ENCODE peak calls at places on chromosomes 16 and 17, in four cellular contexts. T, Q, D and P are unnamed samples.

GRCh38 chr16:50724237-50724747 is 17.6 kb upstream of the CYLD start:
- DNase-seq in Q (no peak), D (peak), T (no peak), P (no peak)

GRCh38 chr16:66418165-66418962 is 8.7 kb upstream of the BEAN1 start:
- DNase-seq in T (no peak), Q (no peak), D (no peak), P (peak)

GRCh38 chr17:596763-597644 is 117.6 kb downstream of the VPS53 start:
- DNase-seq in Q (no peak), T (no peak), D (peak), P (no peak)

GRCh38 chr16:62872339-62872738 is 836.1 kb upstream of the CDH8 start:
- DNase-seq in T (no peak), D (no peak), Q (no peak), P (no peak)

GRCh38 chr17:5097101-5097834 is 14.4 kb downstream of the ZNF232 start:
- DNase-seq in D (no peak), T (peak), Q (no peak), P (peak)

GRCh38 chr16:15970202-15970601 is 20.8 kb downstream of the ABCC1 start:
- DNase-seq in D (no peak), T (no peak), Q (no peak), P (no peak)

GRCh38 chr17:65783845-65784334 is 222.4 kb upstream of the AXIN2 start:
- DNase-seq in Q (no peak), D (peak), T (no peak), P (no peak)

GRCh38 chr16:66271074-66272060 is 95.1 kb upstream of the CDH5 start:
- DNase-seq in T (no peak), Q (no peak), D (no peak), P (peak)

GRCh38 chr17:10698116-10698818 is 873 bp downstream of the ADPRM start:
- DNase-seq in T (no peak), D (peak), Q (no peak), P (no peak)

GRCh38 chr16:60645541-60645940 is 1390.7 kb downstream of the CDH8 start:
- DNase-seq in Q (no peak), D (no peak), T (no peak), P (no peak)

GRCh38 chr16:55991843-55992242 is 116.7 kb upstream of the CES5A start:
- DNase-seq in Q (no peak), D (no peak), T (no peak), P (no peak)

GRCh38 chr16:86211800-86212199 is 298.5 kb upstream of the FOXF1 start:
- DNase-seq in T (no peak), Q (no peak), D (no peak), P (no peak)

GRCh38 chr16:79171504-79172240 is 428.9 kb downstream of the MAF start:
- DNase-seq in D (no peak), T (no peak), Q (no peak), P (no peak)

GRCh38 chr16:47034455-47034854 is 61.0 kb upstream of the DNAJA2 start:
- DNase-seq in D (no peak), Q (no peak), T (no peak), P (no peak)

GRCh38 chr16:10665166-10665565 is 29.6 kb downstream of the TEKT5 start:
- DNase-seq in D (no peak), Q (no peak), T (no peak), P (no peak)

GRCh38 chr16:64532117-64532516 is 589.7 kb downstream of the CDH11 start:
- DNase-seq in Q (no peak), D (no peak), T (no peak), P (no peak)

GRCh38 chr17:45377401-45377800 is 55.3 kb downstream of the ARHGAP27 start:
- DNase-seq in D (no peak), Q (no peak), T (no peak), P (no peak)

GRCh38 chr17:81054881-81055370 is 20.0 kb downstream of the BAIAP2 start:
- DNase-seq in D (no peak), Q (no peak), T (no peak), P (no peak)

GRCh38 chr17:5745091-5745820 is 160.9 kb upstream of the NLRP1 start:
- DNase-seq in T (no peak), Q (no peak), D (no peak), P (no peak)

GRCh38 chr17:4946312-4946976 is 1.9 kb downstream of the PFN1 start:
- DNase-seq in T (no peak), Q (no peak), D (no peak), P (no peak)

GRCh38 chr16:66290431-66290830 is 76.1 kb upstream of the CDH5 start:
- DNase-seq in T (no peak), D (no peak), Q (no peak), P (peak)

GRCh38 chr17:57514614-57515013 is 230.5 kb downstream of the CCDC182 start:
- DNase-seq in Q (no peak), D (no peak), T (no peak), P (no peak)

GRCh38 chr16:27928542-27928941 is 135.0 kb downstream of the GSG1L start:
- DNase-seq in D (no peak), Q (no peak), T (no peak), P (no peak)

GRCh38 chr17:81044764-81045589 is 10.0 kb downstream of the BAIAP2 start:
- DNase-seq in Q (no peak), D (peak), T (peak), P (no peak)

GRCh38 chr17:13413001-13413400 is 188.7 kb downstream of the HS3ST3A1 start:
- DNase-seq in Q (no peak), D (peak), T (no peak), P (no peak)

GRCh38 chr16:88086571-88087516 is 135.6 kb downstream of the BANP start:
- DNase-seq in D (no peak), T (no peak), Q (no peak), P (no peak)

GRCh38 chr17:18314731-18315497 is at the start of the genes SMCR8 and TOP3A:
- DNase-seq in T (peak), D (peak), Q (peak), P (peak)

GRCh38 chr16:1188781-1189189 is 35.9 kb downstream of the CACNA1H start:
- DNase-seq in T (peak), Q (no peak), D (peak), P (peak)

GRCh38 chr16:90034504-90034903 is 15.2 kb upstream of the DBNDD1 start:
- DNase-seq in Q (no peak), T (no peak), D (no peak), P (no peak)

GRCh38 chr16:88703486-88704309 is 2.5 kb downstream of the RNF166 start:
- DNase-seq in D (no peak), Q (no peak), T (peak), P (no peak)

GRCh38 chr16:86015606-86016005 is 116.6 kb downstream of the IRF8 start:
- DNase-seq in T (no peak), D (no peak), Q (no peak), P (no peak)

GRCh38 chr16:88688013-88688778 is 1.9 kb upstream of the SNAI3 start:
- DNase-seq in Q (no peak), T (no peak), D (no peak), P (no peak)

GRCh38 chr16:70523013-70523620 is at the start of gene COG4:
- DNase-seq in Q (peak), D (peak), T (peak), P (peak)

GRCh38 chr16:50313596-50314483 is 47.5 kb downstream of the ADCY7 start:
- DNase-seq in Q (no peak), T (peak), D (peak), P (no peak)

GRCh38 chr17:77884019-77884418 is 74.5 kb upstream of the TNRC6C start:
- DNase-seq in D (peak), Q (no peak), T (no peak), P (no peak)

GRCh38 chr17:37438141-37438540 is 31.5 kb downstream of the TADA2A start:
- DNase-seq in Q (no peak), T (no peak), D (no peak), P (no peak)
- TF ChIP-seq CTCF in Q (no peak), T (no peak), D (peak), P (no peak)

GRCh38 chr16:6615661-6616060 is 717.0 kb upstream of the RBFOX1 start:
- DNase-seq in T (no peak), Q (no peak), D (no peak), P (no peak)

GRCh38 chr16:6616746-6617145 is 715.9 kb upstream of the RBFOX1 start:
- DNase-seq in D (no peak), T (no peak), Q (no peak), P (no peak)

DNA sequence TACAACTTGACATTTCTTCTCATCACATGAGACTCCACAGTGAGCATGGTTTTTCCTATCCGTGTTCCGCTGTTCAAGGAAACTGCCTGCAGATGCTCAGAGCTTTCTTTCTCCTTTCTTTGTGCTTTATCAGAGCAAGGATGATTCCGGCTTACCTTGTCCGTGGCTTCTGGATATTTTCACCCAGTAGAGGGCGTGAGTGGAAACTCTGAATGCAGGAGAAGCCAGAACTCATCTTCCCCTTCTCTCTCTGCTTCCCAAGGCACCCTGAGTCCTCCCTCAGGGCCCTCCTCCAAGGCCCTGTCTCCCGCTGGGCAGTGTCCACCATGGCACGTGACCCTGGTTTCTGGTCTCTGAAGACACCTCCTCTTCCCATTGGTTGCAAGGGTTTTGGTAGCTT is 721.1 kb upstream of the RBFOX1 start:
- DNase-seq in D (no peak), T (no peak), Q (no peak), P (no peak)
- TF ChIP-seq CTCF in D (no peak), T (no peak), Q (no peak), P (peak)

GRCh38 chr17:82837586-82838320 is 2.1 kb downstream of the ZNF750 start:
- DNase-seq in D (no peak), Q (no peak), T (no peak), P (no peak)
- TF ChIP-seq CTCF in D (no peak), Q (no peak), T (no peak), P (no peak)

GRCh38 chr16:68711421-68712139 is 25.5 kb upstream of the CDH1 start:
- DNase-seq in D (no peak), Q (no peak), T (no peak), P (no peak)

GRCh38 chr16:68704232-68704867 is 32.7 kb upstream of the CDH1 start:
- DNase-seq in D (peak), Q (no peak), T (peak), P (peak)

GRCh38 chr16:68713430-68713829 is 23.7 kb upstream of the CDH1 start:
- DNase-seq in D (no peak), Q (no peak), T (no peak), P (no peak)

GRCh38 chr16:68707341-68708152 is 29.5 kb upstream of the CDH1 start:
- DNase-seq in Q (no peak), D (peak), T (no peak), P (no peak)
- TF ChIP-seq CTCF in Q (no peak), D (peak), T (no peak), P (peak)

GRCh38 chr16:4249546-4249945 is 7.7 kb upstream of the SRL start:
- DNase-seq in D (no peak), Q (no peak), T (no peak), P (no peak)
- TF ChIP-seq CTCF in D (no peak), Q (no peak), T (no peak), P (no peak)

GRCh38 chr17:75595919-75596310 is 8.3 kb downstream of the MYO15B start:
- DNase-seq in Q (no peak), D (no peak), T (no peak), P (no peak)

GRCh38 chr17:75595284-75595918 is 7.8 kb downstream of the MYO15B start:
- DNase-seq in D (no peak), Q (no peak), T (no peak), P (no peak)

GRCh38 chr17:75592364-75593020 is 4.9 kb downstream of the MYO15B start:
- DNase-seq in T (no peak), Q (no peak), D (no peak), P (no peak)

GRCh38 chr17:75596320-75597087 is 8.9 kb downstream of the MYO15B start:
- DNase-seq in D (no peak), T (no peak), Q (no peak), P (no peak)

DNA sequence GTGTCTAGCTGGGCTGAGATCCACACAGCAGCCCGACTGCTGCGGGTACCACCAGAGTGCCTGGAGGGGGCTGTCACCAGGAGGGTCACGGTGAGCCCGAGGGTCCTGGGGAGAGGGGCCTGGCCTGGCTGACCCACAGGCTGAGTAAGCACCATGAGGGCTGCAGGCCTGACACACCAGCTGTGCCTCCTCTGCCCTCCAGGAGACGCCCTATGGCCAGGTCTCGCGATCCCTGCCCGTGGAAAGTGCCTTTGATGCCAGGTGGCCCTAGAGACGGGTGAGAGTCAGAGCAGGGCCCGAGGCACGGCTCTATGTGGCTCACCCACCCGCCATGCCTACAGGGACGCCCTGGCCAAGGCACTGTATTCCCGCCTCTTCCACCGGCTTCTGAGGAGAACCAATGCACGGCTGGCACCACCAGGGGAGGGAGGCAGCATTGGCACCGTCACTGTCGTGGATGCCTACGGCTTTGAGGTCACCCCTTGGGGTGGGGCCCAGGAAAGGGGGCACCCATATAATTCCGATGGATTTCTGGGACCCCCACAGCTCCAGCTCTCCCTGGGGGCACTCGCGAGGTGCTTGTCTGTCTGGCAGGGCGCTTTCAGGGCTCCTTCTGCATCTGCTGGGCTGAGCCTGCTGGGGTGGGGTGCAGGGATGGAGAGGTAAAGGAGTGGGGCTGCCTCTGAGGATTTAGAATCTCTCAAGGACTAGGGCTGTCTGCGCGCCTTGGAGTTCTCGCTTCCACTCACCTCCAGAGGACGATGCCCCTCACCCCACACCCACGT is 7.1 kb downstream of the MYO15B start:
- DNase-seq in Q (no peak), D (no peak), T (no peak), P (no peak)
- TF ChIP-seq CTCF in Q (no peak), D (no peak), T (no peak), P (no peak)